ENCODE peak calls at places on chromosomes 12 and 14, in seven cellular contexts. E is anterior cingulate cortex, B is GM10248, P is HTR-8/SVneo, N is germinal center, Y is amniotic epithelial cell, Z is fibroblast of mammary gland. F is an unnamed sample.

GRCh38 chr14:61526405-61527312 is 168.7 kb upstream of the HIF1A start:
- DNase-seq in Z (no peak), Y (no peak), N (no peak), P (no peak), B (no peak), E (no peak), F (peak; percentile 71)

GRCh38 chr12:47930634-47931033 is 25.8 kb upstream of the VDR start:
- DNase-seq in N (no peak), B (no peak), Y (no peak), P (no peak), Z (no peak), E (no peak), F (no peak)

GRCh38 chr14:59272633-59273032 is 84.2 kb downstream of the DAAM1 start:
- DNase-seq in Z (no peak), P (no peak), N (no peak), B (no peak), Y (no peak), E (no peak), F (no peak)

GRCh38 chr12:178715-179109 is 35.2 kb downstream of the SLC6A12 start:
- DNase-seq in P (no peak), N (no peak), B (no peak), E (no peak), Z (no peak), Y (no peak), F (no peak)

GRCh38 chr12:58919271-58920101 is 818 bp downstream of the LRIG3 start:
- DNase-seq in P (peak; percentile 30), B (peak; percentile 42), N (peak; percentile 2), Z (peak; percentile 60), Y (peak; percentile 59), E (no peak), F (no peak)

GRCh38 chr14:98974113-98974512 is 297.9 kb downstream of the BCL11B start:
- DNase-seq in E (no peak), Z (no peak), B (no peak), P (no peak), Y (no peak), N (no peak), F (no peak)

GRCh38 chr14:105317546-105317945 is 3.0 kb downstream of the PACS2 start:
- DNase-seq in P (no peak), E (no peak), B (no peak), Z (peak; percentile 60), N (no peak), Y (peak; percentile 27), F (no peak)

GRCh38 chr12:120231316-120232011 is 30.6 kb upstream of the RPLP0 start:
- DNase-seq in P (peak; percentile 90), Z (peak; percentile 96), E (no peak), B (no peak), N (no peak), Y (peak; percentile 81), F (peak; percentile 44)

GRCh38 chr14:82447586-82447985 is 913.9 kb upstream of the SEL1L start:
- DNase-seq in E (no peak), P (no peak), Y (no peak), N (no peak), B (no peak), Z (no peak), F (no peak)

GRCh38 chr12:116490481-116490880 is 68.7 kb upstream of the MAP1LC3B2 start:
- DNase-seq in Z (peak; percentile 85), B (no peak), N (no peak), Y (peak; percentile 64), P (no peak), E (no peak), F (no peak)

GRCh38 chr12:28780096-28780495 is 369.0 kb upstream of the FAR2 start:
- DNase-seq in Y (peak; percentile 91), P (no peak), Z (peak; percentile 96), N (no peak), B (no peak), E (no peak), F (no peak)

GRCh38 chr14:94120667-94121335 is 8.6 kb downstream of the IFI27L2 start:
- DNase-seq in N (no peak), Y (no peak), E (no peak), Z (peak; percentile 79), P (no peak), B (no peak), F (no peak)

GRCh38 chr12:45217846-45218245 is 2.0 kb downstream of the ANO6 start:
- DNase-seq in E (no peak), Z (no peak), N (no peak), B (no peak), Y (no peak), P (no peak), F (no peak)

GRCh38 chr12:81196595-81196994 is 118.7 kb downstream of the ACSS3 start:
- DNase-seq in E (no peak), B (no peak), P (no peak), Y (no peak), N (no peak), Z (no peak), F (no peak)

GRCh38 chr12:31370645-31371620 is 45.0 kb upstream of the SINHCAF start:
- DNase-seq in Y (peak; percentile 13), Z (no peak), N (no peak), P (no peak), B (no peak), E (no peak), F (no peak)

GRCh38 chr12:94112116-94112515 is 36.3 kb upstream of the PLXNC1 start:
- DNase-seq in P (no peak), Y (no peak), N (no peak), B (no peak), Z (no peak), E (no peak), F (no peak)

GRCh38 chr12:54419088-54419887 is at the start of gene ITGA5:
- DNase-seq in N (no peak), Z (peak; percentile 77), B (no peak), P (peak; percentile 81), Y (peak; percentile 60), E (no peak), F (peak; percentile 87)

GRCh38 chr12:130126023-130126432 is 36.2 kb upstream of the FZD10 start:
- DNase-seq in Z (peak; percentile 35), Y (no peak), P (no peak), N (no peak), E (no peak), B (no peak), F (peak; percentile 65)

GRCh38 chr12:120466560-120467315 is 2.8 kb downstream of the SRSF9 start:
- DNase-seq in N (no peak), E (no peak), Y (peak; percentile 24), Z (peak; percentile 61), P (no peak), B (no peak), F (peak; percentile 41)

GRCh38 chr14:61761557-61761956 is 663 bp upstream of the SNAPC1 start:
- DNase-seq in E (no peak), N (peak; percentile 15), Z (no peak), Y (no peak), P (no peak), B (no peak), F (no peak)

GRCh38 chr12:115320451-115320850 is 636.5 kb upstream of the TBX3 start:
- DNase-seq in N (no peak), E (no peak), Y (no peak), P (no peak), Z (no peak), B (no peak), F (no peak)

GRCh38 chr14:65958664-65959562 is 527.3 kb upstream of the CCDC196 start:
- DNase-seq in B (peak; percentile 48), E (no peak), P (peak; percentile 84), Z (peak; percentile 45), N (peak; percentile 45), Y (peak; percentile 27), F (no peak)

GRCh38 chr14:76169776-76170175 is 18.1 kb downstream of the GPATCH2L start:
- DNase-seq in Z (no peak), B (no peak), N (no peak), Y (no peak), E (no peak), P (no peak), F (no peak)

GRCh38 chr12:116425256-116426193 is 133.7 kb upstream of the MAP1LC3B2 start:
- DNase-seq in Z (peak; percentile 18), P (no peak), N (no peak), E (no peak), B (no peak), Y (peak; percentile 57), F (no peak)

GRCh38 chr12:26279908-26280307 is 84.5 kb downstream of the SSPN start:
- DNase-seq in Z (no peak), B (no peak), E (no peak), P (no peak), N (no peak), Y (no peak), F (no peak)

GRCh38 chr12:89933911-89934310 is 225.3 kb upstream of the ATP2B1 start:
- DNase-seq in Z (no peak), Y (peak; percentile 72), P (no peak), E (no peak), B (no peak), N (no peak), F (no peak)

GRCh38 chr12:112900298-112901145 is 6.2 kb upstream of the OAS1 start:
- DNase-seq in P (peak; percentile 35), E (no peak), Z (peak; percentile 53), B (peak; percentile 62), Y (peak; percentile 3), N (peak; percentile 50), F (no peak)

GRCh38 chr12:79098530-79098929 is 234.0 kb downstream of the SYT1 start:
- DNase-seq in E (no peak), P (no peak), Z (peak; percentile 7), Y (no peak), N (no peak), B (no peak), F (no peak)

GRCh38 chr14:89117017-89117416 is 292.6 kb downstream of the TTC8 start:
- DNase-seq in Y (no peak), N (no peak), E (no peak), Z (no peak), B (no peak), P (no peak), F (no peak)

GRCh38 chr12:107319536-107320030 is 226.2 kb upstream of the CRY1 start:
- DNase-seq in P (no peak), E (no peak), Z (no peak), B (no peak), Y (no peak), N (no peak), F (no peak)

GRCh38 chr12:65556676-65557424 is 267.4 kb upstream of the HMGA2 start:
- DNase-seq in B (peak; percentile 80), Z (peak; percentile 76), P (peak; percentile 69), N (peak; percentile 64), Y (peak; percentile 78), E (peak; percentile 15), F (peak; percentile 89)

GRCh38 chr12:52434096-52434733 is at the start of gene KRT75:
- DNase-seq in P (no peak), E (no peak), Z (peak; percentile 43), B (no peak), Y (no peak), N (no peak), F (no peak)

GRCh38 chr14:104220225-104221070 is 82.1 kb downstream of the KIF26A start:
- DNase-seq in E (no peak), Y (no peak), P (no peak), Z (no peak), N (no peak), B (no peak), F (peak; percentile 11)

GRCh38 chr14:104641753-104642539 is 37.4 kb upstream of the TMEM179 start:
- DNase-seq in Z (no peak), Y (no peak), B (peak; percentile 27), P (no peak), N (no peak), E (no peak), F (no peak)

GRCh38 chr12:130186631-130187269 is 24.5 kb downstream of the FZD10 start:
- DNase-seq in E (no peak), Z (no peak), N (no peak), B (no peak), Y (no peak), P (no peak), F (no peak)

GRCh38 chr12:50862316-50862715 is 19.6 kb downstream of the TMPRSS12 start:
- DNase-seq in P (peak; percentile 53), B (no peak), E (no peak), Z (peak; percentile 80), N (no peak), Y (peak; percentile 40), F (no peak)

GRCh38 chr12:130487636-130488035 is 149.9 kb downstream of the PIWIL1 start:
- DNase-seq in Y (no peak), N (no peak), E (no peak), P (no peak), Z (no peak), B (no peak), F (no peak)

GRCh38 chr12:32568241-32568640 is 110.9 kb upstream of the DNM1L start:
- DNase-seq in N (no peak), Y (peak; percentile 94), B (no peak), P (peak; percentile 20), Z (peak; percentile 86), E (no peak), F (no peak)